ENCODE peak calls at places on chromosomes 4 and X, in four cellular contexts. P, R, W and F are unnamed samples.

GRCh38 chr4:181957088-181957487 is 286.1 kb upstream of the TENM3 start:
- DNase-seq in P (peak), R (no peak), W (peak), F (no peak)

GRCh38 chr4:76301068-76301774 is 5.3 kb upstream of the STBD1 start:
- DNase-seq in P (peak), R (no peak), W (peak), F (no peak)

GRCh38 chrX:24862343-24862742 is 153.4 kb downstream of the ARX start:
- DNase-seq in P (no peak), R (no peak), W (peak), F (no peak)

GRCh38 chrX:120514236-120514635 is 45.1 kb upstream of the LAMP2 start:
- DNase-seq in P (no peak), R (no peak), W (peak), F (no peak)

GRCh38 chr4:47482326-47482725 is 2.7 kb upstream of the ATP10D start:
- DNase-seq in P (no peak), R (no peak), W (peak), F (no peak)

GRCh38 chr4:41865981-41866798 is 69.0 kb upstream of the TMEM33 start:
- DNase-seq in P (no peak), R (no peak), W (no peak), F (no peak)

GRCh38 chrX:102959471-102959870 is 22.4 kb downstream of the RAB40AL start:
- DNase-seq in P (no peak), R (no peak), W (peak), F (no peak)

GRCh38 chrX:65769564-65770292 is 102.3 kb downstream of the MSN start:
- DNase-seq in P (no peak), R (no peak), W (no peak), F (no peak)

GRCh38 chr4:54695359-54696149 is 37.8 kb downstream of the KIT start:
- DNase-seq in P (no peak), R (no peak), W (no peak), F (no peak)

GRCh38 chr4:105208556-105208955 is 61.9 kb downstream of the TET2 start:
- DNase-seq in P (no peak), R (no peak), W (no peak), F (no peak)

GRCh38 chrX:17535229-17535628 is 160.2 kb downstream of the NHS start:
- DNase-seq in P (no peak), R (no peak), W (peak), F (no peak)

DNA sequence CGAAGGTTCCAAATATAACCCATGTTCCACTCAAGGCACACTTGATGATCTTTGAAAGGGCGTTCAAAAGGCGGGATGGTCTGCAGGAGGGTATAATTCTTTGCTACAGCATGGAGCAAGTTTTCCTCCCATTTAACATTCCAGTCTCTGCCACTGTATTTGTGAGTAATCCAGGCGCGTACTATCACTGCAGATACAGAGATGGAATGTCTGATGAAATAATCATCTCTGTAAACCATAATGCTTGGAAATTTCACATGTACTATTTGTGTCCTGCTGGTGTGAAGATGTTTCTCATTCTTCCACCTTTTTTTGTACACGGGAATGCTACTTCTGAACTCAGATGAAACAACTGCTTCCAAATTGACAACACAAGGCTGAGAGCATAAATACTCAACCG is 15.5 kb downstream of the SEL1L3 start:
- DNase-seq in P (no peak), R (no peak), W (no peak), F (no peak)
- H3K27ac ChIP-seq in P (no peak), R (no peak), W (no peak), F (no peak)

DNA sequence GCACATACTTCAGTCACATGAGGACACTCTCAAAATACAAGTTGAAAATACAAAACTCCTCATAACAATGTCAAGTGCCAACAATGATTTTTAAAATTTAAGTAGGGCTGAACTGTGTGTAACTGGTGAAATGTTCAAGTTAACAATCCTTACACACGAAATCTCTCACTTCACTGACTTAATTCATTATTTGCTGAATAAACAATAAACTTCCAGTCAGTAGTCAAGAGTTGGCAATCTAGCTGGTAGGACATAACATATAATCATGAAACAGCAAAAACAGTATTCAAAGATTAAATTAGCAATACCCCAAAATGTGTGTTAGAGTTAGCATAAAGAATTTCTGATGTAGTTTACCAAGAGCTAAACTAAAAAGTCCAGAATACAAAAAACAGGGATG is 1.9 kb upstream of the RAB33B start:
- DNase-seq in P (no peak), R (no peak), W (no peak), F (no peak)
- H3K27ac ChIP-seq in P (no peak), R (peak), W (peak), F (no peak)

GRCh38 chr4:7831858-7832257 is 107.8 kb downstream of the AFAP1 start:
- DNase-seq in P (no peak), R (no peak), W (no peak), F (no peak)
- H3K27ac ChIP-seq in P (peak), R (no peak), W (peak), F (peak)

DNA sequence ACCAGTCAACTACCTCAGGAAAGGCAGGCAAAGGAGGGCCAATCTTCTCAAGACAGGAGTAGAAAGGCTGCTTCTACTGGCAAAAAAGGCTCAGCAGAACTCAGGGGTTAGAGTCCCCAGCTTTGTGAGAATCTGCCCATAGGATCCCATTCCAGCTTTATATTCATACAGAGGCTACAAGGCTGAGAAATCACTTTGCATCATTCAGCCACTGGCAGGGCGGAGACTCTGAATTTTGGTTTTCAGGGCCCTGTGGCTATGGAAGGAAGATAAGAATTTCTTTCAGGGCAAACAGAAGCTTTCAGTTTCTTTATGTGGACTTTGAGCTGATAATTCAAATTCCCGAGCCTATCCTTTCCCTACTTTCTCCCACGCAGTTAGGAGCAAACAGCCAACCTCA is 165.1 kb upstream of the PPP1R2C start:
- DNase-seq in P (no peak), R (no peak), W (no peak), F (no peak)
- H3K27ac ChIP-seq in P (no peak), R (no peak), W (no peak), F (no peak)